ENCODE peak calls at places on chromosomes 7 and 10, in six cellular contexts. F is GM23248, S is mammary epithelial cell, Y is adrenal gland, G is mesenchymal stem cell, X is K562. V is an unnamed sample.
A peak's percentile ranks its signal among the peaks of the same experiment; 100 is the strongest.

GRCh38 chr10:71216751-71217265 is 4.4 kb downstream of the UNC5B start:
- DNase-seq in G (peak; percentile 64), F (peak; percentile 60), S (peak; percentile 20), Y (peak; percentile 47), X (no peak), V (peak; percentile 46)

GRCh38 chr7:47951374-47951773 is 3.1 kb upstream of the PKD1L1 start:
- DNase-seq in S (no peak), Y (no peak), X (no peak), F (no peak), G (no peak), V (no peak)

GRCh38 chr7:27191716-27192545 is 6.9 kb upstream of the HOXA11 start:
- DNase-seq in F (no peak), S (no peak), Y (peak; percentile 49), G (no peak), X (no peak), V (no peak)

GRCh38 chr7:145105561-145105960 is 269.7 kb upstream of the TPK1 start:
- DNase-seq in F (no peak), X (no peak), G (no peak), Y (no peak), S (no peak), V (no peak)

GRCh38 chr7:40918701-40919271 is 784.0 kb downstream of the SUGCT start:
- DNase-seq in X (no peak), F (peak; percentile 82), G (peak; percentile 89), Y (no peak), S (peak; percentile 93), V (no peak)

GRCh38 chr7:131625817-131626372 is 69.5 kb upstream of the PODXL start:
- DNase-seq in S (peak; percentile 61), X (no peak), G (peak; percentile 85), F (peak; percentile 98), Y (peak; percentile 73), V (no peak)

GRCh38 chr7:85178531-85179298 is 8.1 kb downstream of the SEMA3D start:
- DNase-seq in G (no peak), F (no peak), S (no peak), Y (no peak), X (no peak), V (no peak)

GRCh38 chr7:28091190-28091589 is 89.4 kb downstream of the JAZF1 start:
- DNase-seq in S (no peak), X (no peak), G (no peak), F (no peak), Y (no peak), V (no peak)

GRCh38 chr10:88120075-88120474 is 256.6 kb downstream of the PTEN start:
- DNase-seq in Y (no peak), X (no peak), G (no peak), S (no peak), F (no peak), V (no peak)

GRCh38 chr10:104151737-104152136 is 29.8 kb downstream of the SFR1 start:
- DNase-seq in G (no peak), Y (no peak), S (no peak), X (no peak), F (no peak), V (no peak)

GRCh38 chr7:14381306-14381705 is 391.8 kb upstream of the ETV1 start:
- DNase-seq in Y (no peak), G (no peak), S (peak; percentile 20), X (no peak), F (peak; percentile 41), V (no peak)

GRCh38 chr10:75350791-75351190 is 50.8 kb downstream of the ZNF503 start:
- DNase-seq in Y (peak; percentile 7), F (peak; percentile 57), X (no peak), G (peak; percentile 39), S (peak; percentile 49), V (no peak)

GRCh38 chr7:148142660-148143248 is 447.8 kb upstream of the C7orf33 start:
- DNase-seq in S (peak; percentile 9), X (no peak), Y (peak; percentile 53), F (peak; percentile 41), G (peak; percentile 16), V (peak; percentile 38)

GRCh38 chr7:159109092-159110035 is 35.3 kb downstream of the VIPR2 start:
- DNase-seq in G (no peak), Y (no peak), X (no peak), F (no peak), S (no peak), V (no peak)

GRCh38 chr10:6786579-6787031 is 206.5 kb upstream of the PRKCQ start:
- DNase-seq in Y (no peak), G (peak; percentile 39), F (peak; percentile 88), S (peak; percentile 48), X (no peak), V (no peak)

GRCh38 chr10:71392791-71393781 is 3.6 kb upstream of the CDH23 start:
- DNase-seq in Y (peak; percentile 7), S (no peak), G (no peak), X (no peak), F (no peak), V (no peak)

GRCh38 chr7:13077466-13077865 is 390.0 kb downstream of the ARL4A start:
- DNase-seq in G (peak; percentile 40), F (peak; percentile 51), S (peak; percentile 13), Y (no peak), X (no peak), V (no peak)

GRCh38 chr7:111112439-111112838 is 21.5 kb downstream of the LRRN3 start:
- DNase-seq in Y (no peak), S (no peak), G (peak; percentile 46), F (no peak), X (no peak), V (no peak)

GRCh38 chr7:155956977-155957376 is 144.7 kb upstream of the SHH start:
- DNase-seq in Y (no peak), F (no peak), X (no peak), S (no peak), G (no peak), V (no peak)

GRCh38 chr10:26528715-26529393 is 90.7 kb downstream of the APBB1IP start:
- DNase-seq in S (no peak), F (no peak), Y (no peak), X (no peak), G (no peak), V (no peak)

GRCh38 chr7:140059288-140060242 is 3.2 kb downstream of the PARP12 start:
- DNase-seq in Y (peak; percentile 96), G (peak; percentile 89), F (peak; percentile 94), S (peak; percentile 87), X (no peak), V (peak; percentile 82)

GRCh38 chr10:3835770-3836169 is 50.8 kb upstream of the KLF6 start:
- DNase-seq in F (no peak), X (no peak), S (no peak), Y (no peak), G (peak; percentile 75), V (peak; percentile 53)

GRCh38 chr10:70352401-70353097 is 29.9 kb downstream of the LRRC20 start:
- DNase-seq in X (no peak), G (peak; percentile 88), S (no peak), Y (no peak), F (no peak), V (no peak)

GRCh38 chr7:47992446-47992845 is 13.0 kb upstream of the HUS1 start:
- DNase-seq in G (peak; percentile 34), X (no peak), Y (no peak), S (no peak), F (peak; percentile 14), V (no peak)

GRCh38 chr10:49158915-49159314 is 25.1 kb upstream of the FAM170B start:
- DNase-seq in S (no peak), X (no peak), F (no peak), Y (no peak), G (no peak), V (no peak)

GRCh38 chr7:73560035-73560835 is 2.7 kb upstream of the BCL7B start:
- DNase-seq in X (peak; percentile 33), S (peak; percentile 63), Y (peak; percentile 71), G (peak; percentile 84), F (peak; percentile 94), V (no peak)

GRCh38 chr7:83212883-83213282 is 50.2 kb upstream of the PCLO start:
- DNase-seq in X (no peak), S (no peak), G (no peak), F (no peak), Y (no peak), V (no peak)

GRCh38 chr7:100823534-100823933 is 3.8 kb downstream of the EPHB4 start:
- DNase-seq in S (no peak), G (no peak), X (no peak), F (no peak), Y (no peak), V (no peak)
- H3K4me1 ChIP-seq in S (peaks cover 7% of the 10 kb centered on the region), G (peaks cover 20% of the 10 kb centered on the region), X (peaks cover 13% of the 10 kb centered on the region), F (peaks cover 14% of the 10 kb centered on the region), Y (peaks cover 22% of the 10 kb centered on the region), V (no peaks in the 10 kb centered on the region)

GRCh38 chr7:157870644-157871290 is 534.0 kb downstream of the DNAJB6 start:
- DNase-seq in X (no peak), F (no peak), Y (no peak), S (no peak), G (no peak), V (no peak)

GRCh38 chr7:157872447-157872846 is 535.6 kb downstream of the DNAJB6 start:
- DNase-seq in G (no peak), Y (no peak), X (no peak), F (no peak), S (no peak), V (no peak)

GRCh38 chr7:157871681-157872080 is 534.9 kb downstream of the DNAJB6 start:
- DNase-seq in G (no peak), X (no peak), S (no peak), Y (no peak), F (no peak), V (no peak)

GRCh38 chr7:157867685-157868305 is 531.0 kb downstream of the DNAJB6 start:
- DNase-seq in Y (no peak), S (no peak), F (no peak), X (no peak), G (no peak), V (no peak)

DNA sequence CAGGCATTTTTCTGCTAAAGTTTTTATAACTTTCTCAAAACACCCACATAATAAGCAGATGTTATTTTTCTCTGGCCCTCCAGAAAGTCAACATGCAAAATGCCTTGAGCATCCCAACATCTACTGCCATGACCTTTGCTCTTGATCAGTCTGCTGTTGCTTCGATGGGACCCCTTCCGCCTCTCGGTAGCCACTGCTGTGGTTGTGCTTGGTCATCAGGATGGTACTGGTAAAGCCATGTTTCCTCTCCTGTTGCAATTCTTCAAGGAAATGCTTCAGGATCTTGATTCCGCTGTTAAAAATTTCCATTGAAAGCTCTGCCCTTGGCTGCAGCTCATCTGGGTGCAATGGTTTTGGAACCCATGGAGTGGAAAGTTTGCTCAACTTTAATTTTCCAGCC is 533.0 kb downstream of the DNAJB6 start:
- DNase-seq in G (no peak), S (no peak), Y (no peak), F (no peak), X (no peak), V (no peak)
- H3K9me3 ChIP-seq in G (no peaks in the 10 kb centered on the region), S (peaks cover 47% of the 10 kb centered on the region), Y (no peaks in the 10 kb centered on the region), F (no peaks in the 10 kb centered on the region), X (no peaks in the 10 kb centered on the region), V (no peaks in the 10 kb centered on the region)

GRCh38 chr10:73839276-73839966 is 28.0 kb upstream of the NDST2 start:
- DNase-seq in S (no peak), G (no peak), X (no peak), Y (no peak), F (no peak), V (no peak)
- H3K36me3 ChIP-seq in S (no peaks in the 10 kb centered on the region), G (peaks cover 71% of the 10 kb centered on the region), X (peaks cover 56% of the 10 kb centered on the region), Y (peaks cover 55% of the 10 kb centered on the region), F (no peaks in the 10 kb centered on the region), V (peaks cover 6% of the 10 kb centered on the region)

DNA sequence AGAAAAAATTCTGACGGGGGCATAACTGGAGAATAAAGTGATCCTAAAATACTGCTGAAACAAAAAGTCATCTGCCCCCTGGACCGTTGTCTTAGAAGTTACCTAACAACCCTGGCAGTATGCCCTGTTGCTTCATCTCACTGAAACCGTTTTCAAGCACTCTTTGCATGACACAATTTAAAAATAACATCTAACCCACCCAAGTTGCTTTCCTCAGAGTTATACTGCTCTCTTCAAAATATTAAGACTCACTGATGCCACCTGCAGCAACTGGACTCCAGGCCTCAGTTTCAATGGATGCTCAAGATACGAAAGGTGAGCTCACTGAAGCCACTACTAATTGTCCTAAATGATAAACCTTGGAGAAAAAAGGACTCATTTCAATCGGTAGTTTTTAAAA is 57.4 kb downstream of the CDK6 start:
- DNase-seq in Y (peak; percentile 72), G (peak; percentile 64), F (peak; percentile 89), X (no peak), S (peak; percentile 32), V (no peak)
- H3K4me1 ChIP-seq in Y (peaks cover 17% of the 10 kb centered on the region), G (no peaks in the 10 kb centered on the region), F (peaks cover 12% of the 10 kb centered on the region), X (no peaks in the 10 kb centered on the region), S (peaks cover 13% of the 10 kb centered on the region), V (peaks cover 53% of the 10 kb centered on the region)

V was measured in BE2C.